ENCODE peak calls at places on chromosomes 5 and 9, in ten cellular contexts. Y is fibroblast of lung; C is GM23248; G is CD4-positive, alpha-beta T cell; Q is heart left ventricle; V is A549; F is brain microvascular endothelial cell; W is esophagus squamous epithelium; B is endodermal cell; E is right lobe of liver. N is an unnamed sample.

GRCh38 chr9:91102269-91102668 is 259.4 kb downstream of the AUH start:
- DNase-seq in Y (no peak), C (no peak), G (no peak), Q (no peak), V (no peak), F (no peak), W (no peak), B (no peak), E (no peak), N (no peak)

GRCh38 chr5:159786901-159787691 is 129.2 kb upstream of the ADRA1B start:
- DNase-seq in Y (peak), C (peak), G (no peak), Q (no peak), V (no peak), F (peak), W (no peak), B (no peak), E (no peak), N (no peak)

GRCh38 chr5:112419050-112419595 is at the start of gene EPB41L4A:
- DNase-seq in Y (peak), C (peak), G (no peak), Q (peak), V (peak), F (no peak), W (no peak), B (no peak), E (no peak), N (no peak)

GRCh38 chr9:445033-445432 is 230.4 kb downstream of the DOCK8 start:
- DNase-seq in Y (peak), C (no peak), G (no peak), Q (peak), V (peak), F (peak), W (no peak), B (no peak), E (no peak), N (no peak)

GRCh38 chr5:62312036-62312435 is 6.0 kb downstream of the KIF2A start:
- DNase-seq in Y (peak), C (peak), G (no peak), Q (no peak), V (no peak), F (no peak), W (no peak), B (no peak), E (no peak), N (no peak)

GRCh38 chr5:10756539-10756938 is 4.5 kb downstream of the DAP start:
- DNase-seq in Y (peak), C (peak), G (no peak), Q (no peak), V (no peak), F (no peak), W (no peak), B (no peak), E (no peak), N (no peak)

GRCh38 chr5:1545798-1546355 is 22.1 kb upstream of the LPCAT1 start:
- DNase-seq in Y (no peak), C (peak), G (no peak), Q (no peak), V (no peak), F (no peak), W (no peak), B (no peak), E (no peak), N (peak)

GRCh38 chr5:53262348-53262970 is 152.9 kb upstream of the MOCS2 start:
- DNase-seq in Y (peak), C (peak), G (no peak), Q (no peak), V (peak), F (peak), W (no peak), B (peak), E (no peak), N (no peak)

GRCh38 chr9:5499157-5499556 is 11.2 kb upstream of the PDCD1LG2 start:
- DNase-seq in Y (peak), C (no peak), G (no peak), Q (no peak), V (no peak), F (no peak), W (no peak), B (no peak), E (no peak), N (no peak)

GRCh38 chr9:93093449-93094293 is 2.3 kb upstream of the CARD19 start:
- DNase-seq in Y (no peak), C (no peak), G (no peak), Q (no peak), V (no peak), F (no peak), W (no peak), B (peak), E (peak), N (no peak)
- H3K27ac ChIP-seq in Y (no peak), C (no peak), G (peak), Q (peak), V (peak), F (no peak), W (peak), B (no peak), E (no peak), N (no peak)

GRCh38 chr5:177308740-177309139 is 3.0 kb downstream of the MXD3 start:
- DNase-seq in Y (no peak), C (no peak), G (no peak), Q (no peak), V (no peak), F (no peak), W (no peak), B (peak), E (no peak), N (no peak)

GRCh38 chr5:177311361-177311722 is 356 bp downstream of the MXD3 start:
- DNase-seq in Y (no peak), C (peak), G (no peak), Q (no peak), V (no peak), F (no peak), W (no peak), B (no peak), E (no peak), N (no peak)

GRCh38 chr5:177310757-177311173 is 933 bp downstream of the MXD3 start:
- DNase-seq in Y (no peak), C (peak), G (no peak), Q (no peak), V (no peak), F (no peak), W (no peak), B (peak), E (no peak), N (no peak)

GRCh38 chr5:177309351-177310191 is 2.1 kb downstream of the MXD3 start:
- DNase-seq in Y (peak), C (peak), G (peak), Q (peak), V (peak), F (peak), W (no peak), B (peak), E (peak), N (no peak)

GRCh38 chr5:177310332-177310731 is 1.4 kb downstream of the MXD3 start:
- DNase-seq in Y (no peak), C (no peak), G (no peak), Q (no peak), V (no peak), F (no peak), W (no peak), B (no peak), E (no peak), N (no peak)
- H3K27ac ChIP-seq in Y (no peak), C (no peak), G (no peak), Q (no peak), V (peak), F (no peak), W (no peak), B (no peak), E (no peak), N (no peak)

GRCh38 chr5:139108056-139108811 is 89.9 kb downstream of the SIL1 start:
- DNase-seq in Y (peak), C (peak), G (no peak), Q (no peak), V (no peak), F (peak), W (no peak), B (no peak), E (no peak), N (no peak)

GRCh38 chr5:139104577-139105271 is 93.4 kb downstream of the SIL1 start:
- DNase-seq in Y (peak), C (peak), G (no peak), Q (peak), V (no peak), F (peak), W (no peak), B (no peak), E (no peak), N (peak)

GRCh38 chr5:139100825-139101224 is 97.3 kb downstream of the SIL1 start:
- DNase-seq in Y (peak), C (peak), G (no peak), Q (no peak), V (peak), F (peak), W (no peak), B (no peak), E (no peak), N (peak)

GRCh38 chr5:139103762-139104161 is 94.4 kb downstream of the SIL1 start:
- DNase-seq in Y (no peak), C (no peak), G (no peak), Q (no peak), V (no peak), F (no peak), W (no peak), B (no peak), E (no peak), N (no peak)

DNA sequence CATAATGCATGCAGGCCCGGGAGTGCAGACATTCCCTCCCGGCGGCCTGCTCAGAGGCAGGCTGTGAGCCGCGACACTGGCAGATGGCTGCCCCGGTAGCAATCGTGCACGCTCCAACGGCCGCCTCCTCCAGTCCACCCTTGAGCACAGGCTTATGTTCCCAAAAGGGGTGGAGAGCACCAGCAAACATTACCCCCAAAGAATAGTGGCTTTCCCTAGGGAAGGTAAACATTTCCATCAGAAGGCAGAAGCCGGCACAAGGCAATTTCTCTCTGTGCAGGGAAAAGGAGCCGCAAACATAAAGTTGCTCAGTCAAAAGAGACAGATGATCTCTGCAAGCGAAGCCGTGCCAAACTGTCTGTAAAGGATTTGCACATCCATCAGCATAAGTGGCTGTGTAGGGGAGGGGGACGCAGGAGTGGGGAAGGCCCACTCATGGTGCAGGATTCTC is 92.5 kb downstream of the SIL1 start:
- DNase-seq in Y (no peak), C (peak), G (no peak), Q (no peak), V (no peak), F (no peak), W (no peak), B (no peak), E (no peak), N (no peak)
- H3K27ac ChIP-seq in Y (no peak), C (peak), G (no peak), Q (peak), V (no peak), F (no peak), W (peak), B (peak), E (no peak), N (no peak)

GRCh38 chr5:173901705-173902104 is 13.6 kb downstream of the CPEB4 start:
- DNase-seq in Y (no peak), C (no peak), G (no peak), Q (no peak), V (no peak), F (no peak), W (no peak), B (no peak), E (no peak), N (no peak)

GRCh38 chr5:173891367-173891766 is 3.2 kb downstream of the CPEB4 start:
- DNase-seq in Y (no peak), C (no peak), G (no peak), Q (no peak), V (no peak), F (no peak), W (no peak), B (no peak), E (no peak), N (no peak)

GRCh38 chr5:173895766-173896165 is 7.6 kb downstream of the CPEB4 start:
- DNase-seq in Y (no peak), C (no peak), G (no peak), Q (no peak), V (no peak), F (no peak), W (no peak), B (no peak), E (no peak), N (no peak)

GRCh38 chr5:173893192-173893561 is 5.0 kb downstream of the CPEB4 start:
- DNase-seq in Y (no peak), C (no peak), G (no peak), Q (no peak), V (no peak), F (no peak), W (no peak), B (no peak), E (no peak), N (no peak)

GRCh38 chr5:173896631-173897030 is 8.5 kb downstream of the CPEB4 start:
- DNase-seq in Y (no peak), C (no peak), G (no peak), Q (no peak), V (no peak), F (no peak), W (no peak), B (no peak), E (no peak), N (no peak)
- H3K27ac ChIP-seq in Y (no peak), C (no peak), G (no peak), Q (no peak), V (no peak), F (no peak), W (no peak), B (no peak), E (no peak), N (no peak)

GRCh38 chr9:127832248-127832647 is 22.2 kb downstream of the ENG start:
- DNase-seq in Y (no peak), C (no peak), G (no peak), Q (no peak), V (no peak), F (no peak), W (no peak), B (peak), E (no peak), N (no peak)
- H3K27ac ChIP-seq in Y (peak), C (peak), G (no peak), Q (peak), V (no peak), F (no peak), W (peak), B (no peak), E (no peak), N (no peak)

GRCh38 chr5:108353087-108353486 is 28.8 kb downstream of the FBXL17 start:
- DNase-seq in Y (no peak), C (no peak), G (no peak), Q (no peak), V (no peak), F (no peak), W (no peak), B (no peak), E (no peak), N (no peak)

GRCh38 chr5:108361771-108362170 is 20.1 kb downstream of the FBXL17 start:
- DNase-seq in Y (no peak), C (no peak), G (no peak), Q (no peak), V (no peak), F (no peak), W (no peak), B (no peak), E (no peak), N (no peak)

GRCh38 chr5:108361239-108361638 is 20.7 kb downstream of the FBXL17 start:
- DNase-seq in Y (no peak), C (no peak), G (no peak), Q (no peak), V (no peak), F (no peak), W (no peak), B (no peak), E (no peak), N (no peak)

GRCh38 chr5:108360280-108360679 is 21.6 kb downstream of the FBXL17 start:
- DNase-seq in Y (no peak), C (no peak), G (no peak), Q (no peak), V (no peak), F (no peak), W (no peak), B (no peak), E (no peak), N (no peak)

DNA sequence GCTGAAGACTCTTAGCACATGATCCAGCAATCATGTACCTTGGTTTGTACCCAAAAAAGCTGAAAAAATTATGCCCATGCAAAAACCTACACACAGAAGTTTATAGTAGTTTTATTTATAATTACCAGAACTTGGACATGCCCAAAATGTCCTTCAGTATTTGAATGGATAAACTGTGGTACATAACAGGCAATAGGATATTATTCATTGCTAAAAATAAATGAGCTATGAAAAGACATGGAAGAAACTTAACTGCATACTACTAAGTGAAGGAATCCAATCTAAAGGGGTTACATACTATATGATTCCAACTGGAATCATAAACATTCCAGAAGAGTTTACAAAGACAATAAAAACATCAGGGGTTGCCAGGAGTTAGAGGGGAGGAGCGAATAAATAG is 25.6 kb downstream of the FBXL17 start:
- DNase-seq in Y (no peak), C (no peak), G (no peak), Q (no peak), V (no peak), F (no peak), W (no peak), B (no peak), E (no peak), N (no peak)
- H3K27ac ChIP-seq in Y (no peak), C (no peak), G (no peak), Q (no peak), V (no peak), F (no peak), W (no peak), B (no peak), E (no peak), N (no peak)

GRCh38 chr5:147544556-147544955 is 34.7 kb upstream of the DPYSL3 start:
- DNase-seq in Y (no peak), C (no peak), G (no peak), Q (no peak), V (no peak), F (no peak), W (no peak), B (no peak), E (no peak), N (no peak)

GRCh38 chr5:147538232-147538631 is 28.4 kb upstream of the DPYSL3 start:
- DNase-seq in Y (no peak), C (no peak), G (no peak), Q (no peak), V (no peak), F (no peak), W (no peak), B (no peak), E (no peak), N (no peak)

GRCh38 chr5:147534172-147534951 is 24.5 kb upstream of the DPYSL3 start:
- DNase-seq in Y (peak), C (peak), G (no peak), Q (no peak), V (no peak), F (no peak), W (no peak), B (no peak), E (no peak), N (no peak)

DNA sequence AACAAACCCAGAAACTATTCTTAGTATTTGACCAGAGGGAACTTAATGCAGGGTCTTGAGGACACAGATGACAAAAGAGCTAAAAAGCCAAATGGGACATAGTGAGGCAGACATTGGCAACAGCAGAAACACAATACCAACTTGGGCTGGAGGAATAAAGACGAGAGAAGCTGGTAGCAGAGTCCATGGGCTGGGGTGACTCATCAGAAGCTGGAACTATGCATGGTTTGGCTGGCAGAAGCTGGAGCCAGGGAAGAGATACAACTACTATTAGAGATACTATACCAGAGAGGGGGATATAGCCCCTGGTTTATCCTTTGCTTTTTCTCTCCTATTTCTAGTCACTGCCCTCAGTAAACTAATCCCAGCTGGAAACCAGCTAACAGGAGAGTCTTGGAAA is 29.2 kb upstream of the DPYSL3 start:
- DNase-seq in Y (peak), C (peak), G (no peak), Q (no peak), V (no peak), F (no peak), W (no peak), B (no peak), E (no peak), N (no peak)
- H3K27ac ChIP-seq in Y (no peak), C (no peak), G (no peak), Q (no peak), V (no peak), F (no peak), W (no peak), B (no peak), E (no peak), N (no peak)